ENCODE peak calls at places on chromosomes 12 and 14, in ten cellular contexts. P is brain microvascular endothelial cell; O is CD8-positive, alpha-beta T cell; M is cardiac fibroblast; T is pancreas; N is mucosa of descending colon; R is GM06990; Q is astrocyte of the spinal cord; S is fibroblast of lung; W is left ventricle myocardium inferior. X is an unnamed sample.

GRCh38 chr14:77409131-77409533 is 14.2 kb downstream of the NOXRED1 start:
- DNase-seq in P (no peak), O (no peak), M (peak; percentile 16), T (no peak), N (peak; percentile 18), R (peak; percentile 1), Q (no peak), S (peak; percentile 11), W (no peak), X (no peak)

GRCh38 chr14:77109656-77110055 is 11.6 kb downstream of the CIPC start:
- DNase-seq in P (no peak), O (no peak), M (no peak), T (no peak), N (no peak), R (no peak), Q (no peak), S (no peak), W (no peak), X (no peak)

GRCh38 chr12:66552753-66553152 is 126.1 kb downstream of the GRIP1 start:
- DNase-seq in P (peak; percentile 16), O (no peak), M (no peak), T (no peak), N (no peak), R (no peak), Q (no peak), S (peak; percentile 38), W (no peak), X (no peak)

GRCh38 chr12:118840399-118840798 is 140.9 kb upstream of the SRRM4 start:
- DNase-seq in P (no peak), O (no peak), M (no peak), T (no peak), N (no peak), R (no peak), Q (no peak), S (no peak), W (no peak), X (no peak)

GRCh38 chr12:9047105-9047504 is 57.8 kb downstream of the KLRG1 start:
- DNase-seq in P (no peak), O (no peak), M (no peak), T (no peak), N (no peak), R (no peak), Q (no peak), S (no peak), W (no peak), X (no peak)

GRCh38 chr12:111925171-111925570 is 83.1 kb downstream of the MAPKAPK5 start:
- DNase-seq in P (no peak), O (no peak), M (no peak), T (no peak), N (no peak), R (no peak), Q (no peak), S (no peak), W (no peak), X (no peak)

GRCh38 chr12:40017488-40017887 is 88.4 kb downstream of the SLC2A13 start:
- DNase-seq in P (no peak), O (no peak), M (no peak), T (no peak), N (no peak), R (no peak), Q (no peak), S (no peak), W (no peak), X (no peak)

GRCh38 chr14:90836692-90837063 is 20.4 kb upstream of the TTC7B start:
- DNase-seq in P (no peak), O (no peak), M (no peak), T (no peak), N (no peak), R (no peak), Q (no peak), S (no peak), W (no peak), X (no peak)

GRCh38 chr12:121789800-121790748 is 3.4 kb downstream of the RHOF start:
- DNase-seq in P (no peak), O (peak; percentile 97), M (no peak), T (no peak), N (peak; percentile 78), R (peak; percentile 92), Q (no peak), S (no peak), W (peak; percentile 70), X (no peak)

GRCh38 chr12:28222081-28222700 is 31.9 kb downstream of the CCDC91 start:
- DNase-seq in P (peak; percentile 12), O (peak; percentile 61), M (no peak), T (no peak), N (peak; percentile 24), R (no peak), Q (no peak), S (peak; percentile 58), W (no peak), X (no peak)

GRCh38 chr12:7190268-7191055 is 976 bp downstream of the PEX5 start:
- DNase-seq in P (no peak), O (no peak), M (peak; percentile 35), T (peak; percentile 15), N (peak; percentile 30), R (peak; percentile 17), Q (no peak), S (peak; percentile 20), W (peak; percentile 26), X (no peak)

GRCh38 chr12:99111600-99111999 is 466.5 kb downstream of the APAF1 start:
- DNase-seq in P (no peak), O (no peak), M (no peak), T (no peak), N (no peak), R (no peak), Q (no peak), S (no peak), W (no peak), X (no peak)

GRCh38 chr14:37931998-37932397 is 275.7 kb upstream of the SSTR1 start:
- DNase-seq in P (no peak), O (no peak), M (no peak), T (no peak), N (no peak), R (no peak), Q (no peak), S (no peak), W (no peak), X (no peak)
- H3K4me3 ChIP-seq in P (no peak overlapping the region), O (no peak overlapping the region), M (no peak overlapping the region), T (no peak overlapping the region), N (no peak overlapping the region), R (no peak overlapping the region), Q (no peak overlapping the region), S (no peak overlapping the region), W (no peak overlapping the region), X (no peak overlapping the region)

DNA sequence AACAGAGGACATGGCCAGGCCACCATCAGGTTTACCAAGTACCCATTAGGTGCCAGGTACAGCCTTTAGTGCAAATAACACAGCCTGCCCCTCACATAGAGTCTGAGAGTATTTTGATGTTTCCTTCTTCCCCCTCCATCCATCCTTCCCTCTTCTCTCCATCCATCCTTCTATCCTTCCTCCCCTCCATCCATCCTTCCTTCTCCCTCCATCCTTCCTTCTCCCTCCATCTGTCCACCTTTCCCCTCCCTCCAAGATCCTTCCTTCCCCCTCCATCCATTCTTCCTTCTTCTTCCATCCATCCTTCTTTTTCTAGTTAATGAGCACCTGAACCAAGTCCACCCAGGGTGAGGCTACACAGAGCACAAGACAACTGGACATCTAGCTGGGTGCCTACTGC is 39.8 kb downstream of the ITPK1 start:
- DNase-seq in P (no peak), O (no peak), M (no peak), T (no peak), N (no peak), R (no peak), Q (no peak), S (no peak), W (no peak), X (no peak)
- TF ChIP-seq CTCF in P (no peak), O (no peak), M (no peak), T (no peak), N (no peak), R (no peak), Q (no peak), S (no peak), W (no peak), X (no peak)

GRCh38 chr12:62604856-62605255 is 138.2 kb downstream of the MON2 start:
- DNase-seq in P (peak; percentile 36), O (no peak), M (peak; percentile 53), T (no peak), N (no peak), R (no peak), Q (peak; percentile 37), S (peak; percentile 67), W (no peak), X (no peak)
- H3K4me3 ChIP-seq in P (peak overlapping the region; percentile 90), O (no peak overlapping the region), M (peak overlapping the region; percentile 83), T (no peak overlapping the region), N (no peak overlapping the region), R (peak overlapping the region; percentile 85), Q (peak overlapping the region; percentile 87), S (peak overlapping the region; percentile 99), W (peak overlapping the region; percentile 86), X (peak overlapping the region; percentile 81)

GRCh38 chr14:99192823-99193222 is 79.2 kb downstream of the BCL11B start:
- DNase-seq in P (no peak), O (peak; percentile 33), M (no peak), T (no peak), N (no peak), R (no peak), Q (no peak), S (no peak), W (no peak), X (no peak)

GRCh38 chr14:99191663-99192621 is 80.1 kb downstream of the BCL11B start:
- DNase-seq in P (peak; percentile 53), O (peak; percentile 74), M (peak; percentile 55), T (peak; percentile 57), N (peak; percentile 55), R (no peak), Q (peak; percentile 78), S (peak; percentile 84), W (peak; percentile 62), X (peak; percentile 79)

GRCh38 chr14:99189201-99189801 is 82.7 kb downstream of the BCL11B start:
- DNase-seq in P (no peak), O (peak; percentile 67), M (no peak), T (no peak), N (no peak), R (no peak), Q (no peak), S (no peak), W (no peak), X (no peak)

GRCh38 chr14:99188721-99189120 is 83.3 kb downstream of the BCL11B start:
- DNase-seq in P (no peak), O (peak; percentile 55), M (no peak), T (no peak), N (no peak), R (no peak), Q (no peak), S (no peak), W (no peak), X (no peak)

DNA sequence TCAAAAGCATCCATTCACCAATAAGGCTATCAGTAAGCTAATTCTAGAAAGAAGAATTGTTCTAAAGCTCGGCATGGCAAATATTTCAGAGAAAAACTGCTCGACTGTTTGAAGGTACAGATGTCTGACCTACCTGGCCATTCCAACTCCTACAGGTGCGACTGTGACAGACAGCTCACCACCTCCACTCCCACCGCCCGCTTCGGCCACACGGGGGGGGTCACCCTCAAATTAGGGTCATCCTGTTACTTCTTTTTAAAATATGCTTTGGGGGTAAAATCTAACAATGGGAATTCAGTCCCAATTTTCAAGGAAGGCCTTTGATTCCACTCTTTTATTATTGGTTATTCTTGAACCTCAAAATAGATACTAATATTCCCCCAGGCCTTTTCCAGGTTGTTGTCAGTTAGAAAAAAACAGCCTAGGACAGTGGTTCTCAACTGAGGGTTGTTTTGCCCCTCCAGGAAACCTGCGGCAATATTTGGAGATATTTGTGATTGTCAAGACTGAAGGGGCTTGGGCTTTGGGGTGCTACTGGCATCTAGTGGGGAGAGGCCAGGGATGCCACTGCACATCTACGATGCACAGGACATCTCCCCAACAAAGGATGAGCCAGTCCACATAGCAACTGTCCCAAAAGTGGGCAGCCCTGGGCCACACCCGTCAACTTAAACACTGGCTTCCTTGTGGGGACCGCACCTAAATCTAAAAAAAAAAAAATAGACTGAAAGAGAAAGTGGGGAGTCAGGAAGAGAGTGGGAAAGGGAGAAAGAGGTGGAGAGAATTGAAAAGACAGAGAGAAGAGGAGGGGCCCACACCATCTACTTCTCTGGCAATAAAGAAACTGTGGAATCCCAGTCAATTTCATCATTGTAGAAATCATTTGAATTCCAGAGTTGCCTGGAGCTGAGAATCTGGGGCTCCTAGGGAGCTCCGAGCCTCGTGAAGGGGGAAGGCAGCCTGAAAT is 81.0 kb downstream of the BCL11B start:
- DNase-seq in P (no peak), O (peak; percentile 57), M (no peak), T (no peak), N (no peak), R (no peak), Q (no peak), S (no peak), W (no peak), X (no peak)
- TF ChIP-seq CTCF in P (peak; percentile 24), O (peak; percentile 39), M (no peak), T (no peak), N (no peak), R (no peak), Q (no peak), S (no peak), W (no peak), X (peak; percentile 12)

X was measured in astrocyte of the cerebellum.